ENCODE peak calls at places on chromosome 19, in six cellular contexts. L, S, I, V, X and M are unnamed samples.
A peak's percentile ranks its signal among the peaks of the same experiment; 100 is the strongest.

GRCh38 chr19:46002678-46003275 is 7.5 kb downstream of the CCDC61 start:
- DNase-seq in L (no peak), S (no peak), I (no peak), V (no peak), X (no peak), M (no peak)

GRCh38 chr19:44072543-44073401 is 813 bp downstream of the ZNF284 start:
- DNase-seq in L (no peak), S (no peak), I (no peak), V (no peak), X (no peak), M (no peak)

GRCh38 chr19:2381151-2381822 is 21.2 kb downstream of the TMPRSS9 start:
- DNase-seq in L (no peak), S (no peak), I (no peak), V (peak; percentile 27), X (no peak), M (no peak)

GRCh38 chr19:38551450-38551813 is 66.3 kb downstream of the MAP4K1 start:
- DNase-seq in L (no peak), S (no peak), I (no peak), V (no peak), X (no peak), M (no peak)

GRCh38 chr19:32767951-32768679 is 48.5 kb downstream of the TDRD12 start:
- DNase-seq in L (no peak), S (no peak), I (no peak), V (no peak), X (no peak), M (no peak)

GRCh38 chr19:52993342-52994178 is 20.2 kb upstream of the ERVV-1 start:
- DNase-seq in L (peak; percentile 91), S (no peak), I (peak; percentile 81), V (peak; percentile 90), X (peak; percentile 83), M (peak; percentile 87)

GRCh38 chr19:39679056-39679790 is 23.5 kb downstream of the LGALS16 start:
- DNase-seq in L (no peak), S (no peak), I (no peak), V (no peak), X (no peak), M (no peak)

GRCh38 chr19:44626067-44626624 is 12.8 kb downstream of the IGSF23 start:
- DNase-seq in L (no peak), S (no peak), I (no peak), V (no peak), X (no peak), M (no peak)

GRCh38 chr19:4742717-4743646 is 19.3 kb upstream of the DPP9 start:
- DNase-seq in L (no peak), S (no peak), I (peak; percentile 51), V (no peak), X (no peak), M (no peak)

GRCh38 chr19:10295305-10295846 is 5.6 kb downstream of the ICAM5 start:
- DNase-seq in L (no peak), S (no peak), I (no peak), V (peak; percentile 47), X (peak; percentile 89), M (no peak)

GRCh38 chr19:2856457-2857055 is 10.6 kb upstream of the ZNF556 start:
- DNase-seq in L (no peak), S (no peak), I (no peak), V (no peak), X (no peak), M (no peak)

GRCh38 chr19:288911-289310 is 2.3 kb downstream of the PLPP2 start:
- DNase-seq in L (no peak), S (no peak), I (no peak), V (no peak), X (peak; percentile 54), M (no peak)

GRCh38 chr19:38350883-38351282 is 15.3 kb downstream of the CATSPERG start:
- DNase-seq in L (no peak), S (no peak), I (no peak), V (no peak), X (no peak), M (no peak)

GRCh38 chr19:40369797-40370196 is 20.2 kb downstream of the HIPK4 start:
- DNase-seq in L (no peak), S (no peak), I (no peak), V (no peak), X (no peak), M (no peak)

GRCh38 chr19:39046037-39046821 is 13.9 kb upstream of the FBXO27 start:
- DNase-seq in L (no peak), S (no peak), I (no peak), V (no peak), X (no peak), M (no peak)

GRCh38 chr19:55540619-55541018 is 3.7 kb upstream of the SBK2 start:
- DNase-seq in L (no peak), S (no peak), I (no peak), V (no peak), X (no peak), M (no peak)

GRCh38 chr19:31749231-31749630 is 400.0 kb upstream of the TSHZ3 start:
- DNase-seq in L (no peak), S (no peak), I (no peak), V (no peak), X (no peak), M (peak; percentile 50)

GRCh38 chr19:55626350-55626749 is 2.0 kb upstream of the ZNF784 start:
- DNase-seq in L (no peak), S (no peak), I (no peak), V (no peak), X (no peak), M (no peak)

GRCh38 chr19:20928371-20928770 is 5.3 kb downstream of the ZNF85 start:
- DNase-seq in L (no peak), S (no peak), I (no peak), V (no peak), X (no peak), M (no peak)

GRCh38 chr19:41626877-41627276 is at the start of gene CEACAM4:
- DNase-seq in L (no peak), S (peak; percentile 47), I (no peak), V (no peak), X (no peak), M (no peak)

GRCh38 chr19:50261446-50261970 is 58.1 kb downstream of the MYH14 start:
- DNase-seq in L (no peak), S (no peak), I (no peak), V (no peak), X (no peak), M (no peak)

DNA sequence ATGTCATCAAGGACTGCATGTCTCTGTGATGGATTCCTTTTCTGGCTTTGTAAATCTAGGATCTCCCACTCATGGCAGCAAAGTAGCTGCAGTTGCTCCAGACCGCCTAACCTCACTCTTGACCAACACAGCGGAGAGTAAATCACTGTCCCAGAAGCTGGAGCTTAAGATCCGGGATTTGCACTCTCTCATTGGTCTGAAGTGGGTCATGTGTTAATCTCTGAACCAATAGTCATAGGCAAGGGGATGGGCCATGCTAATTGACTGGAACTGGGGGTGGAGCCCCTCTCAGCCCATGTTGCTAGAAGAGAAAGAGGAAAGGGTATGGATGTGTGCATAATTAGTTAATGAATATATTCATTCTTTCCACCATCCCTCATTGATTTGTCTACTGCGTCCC is 34.0 kb downstream of the VAV1 start:
- DNase-seq in L (no peak), S (no peak), I (no peak), V (no peak), X (no peak), M (no peak)
- H3K4me1 ChIP-seq in L (peaks cover 3% of the 10 kb centered on the region), S (peaks cover 10% of the 10 kb centered on the region), I (no peaks in the 10 kb centered on the region), V (no peaks in the 10 kb centered on the region), X (peaks cover under 1% of the 10 kb centered on the region), M (no peaks in the 10 kb centered on the region)

GRCh38 chr19:13506550-13506878 is 235 bp upstream of the CACNA1A start:
- DNase-seq in L (no peak), S (no peak), I (no peak), V (peak; percentile 23), X (no peak), M (no peak)
- TF ChIP-seq CTCF in L (no peak), S (no peak), I (no peak), V (no peak), X (no peak), M (no peak)

GRCh38 chr19:13817615-13818371 is 22.6 kb downstream of the ZSWIM4 start:
- DNase-seq in L (peak; percentile 80), S (no peak), I (no peak), V (peak; percentile 82), X (peak; percentile 91), M (no peak)
- H3K4me3 ChIP-seq in L (peak overlapping the region; percentile 41), S (no peak overlapping the region), I (no peak overlapping the region), V (peak overlapping the region; percentile 7), X (peak overlapping the region; percentile 33), M (no peak overlapping the region)

GRCh38 chr19:6218497-6219146 is 61.2 kb downstream of the MLLT1 start:
- DNase-seq in L (peak; percentile 95), S (no peak), I (peak; percentile 90), V (peak; percentile 85), X (peak; percentile 92), M (peak; percentile 93)
- H3K4me1 ChIP-seq in L (peaks cover 54% of the 10 kb centered on the region), S (peaks cover 55% of the 10 kb centered on the region), I (peaks cover 21% of the 10 kb centered on the region), V (peaks cover 27% of the 10 kb centered on the region), X (peaks cover 41% of the 10 kb centered on the region), M (peaks cover 56% of the 10 kb centered on the region)